ENCODE peak calls at places on chromosomes 7 and 10, in six cellular contexts. One of them, this sample, is unnamed.

GRCh38 chr10:8696746-8697145 is 642.3 kb downstream of the GATA3 start:
- ATAC-seq in HepG2: no peak
- ATAC-seq in Panc1: no peak
- ATAC-seq in upper lobe of left lung: no peak
- ATAC-seq in HCT116: no peak
- ATAC-seq in GM12878: no peak
- ATAC-seq in this sample: no peak

GRCh38 chr7:22561895-22562593 is 62.1 kb upstream of the STEAP1B start:
- ATAC-seq in HCT116: no peak
- ATAC-seq in Panc1: peak
- ATAC-seq in upper lobe of left lung: no peak
- ATAC-seq in HepG2: no peak
- ATAC-seq in GM12878: peak
- ATAC-seq in this sample: no peak

GRCh38 chr7:66069732-66070131 is 5.9 kb upstream of the ASL start:
- ATAC-seq in HepG2: no peak
- ATAC-seq in Panc1: no peak
- ATAC-seq in upper lobe of left lung: no peak
- ATAC-seq in GM12878: no peak
- ATAC-seq in HCT116: no peak
- ATAC-seq in this sample: no peak

GRCh38 chr10:114180937-114181336 is 1.8 kb downstream of the TDRD1 start:
- ATAC-seq in Panc1: no peak
- ATAC-seq in HepG2: no peak
- ATAC-seq in HCT116: no peak
- ATAC-seq in GM12878: peak
- ATAC-seq in upper lobe of left lung: no peak
- ATAC-seq in this sample: no peak

GRCh38 chr7:83466956-83467355 is 182.0 kb downstream of the SEMA3E start:
- ATAC-seq in upper lobe of left lung: no peak
- ATAC-seq in HepG2: no peak
- ATAC-seq in Panc1: no peak
- ATAC-seq in GM12878: no peak
- ATAC-seq in HCT116: no peak
- ATAC-seq in this sample: no peak

GRCh38 chr10:62501547-62501946 is 127.4 kb downstream of the ZNF365 start:
- ATAC-seq in HCT116: no peak
- ATAC-seq in upper lobe of left lung: no peak
- ATAC-seq in Panc1: no peak
- ATAC-seq in HepG2: no peak
- ATAC-seq in GM12878: no peak
- ATAC-seq in this sample: no peak

GRCh38 chr10:117804470-117805011 is 242.2 kb downstream of the RAB11FIP2 start:
- ATAC-seq in upper lobe of left lung: no peak
- ATAC-seq in GM12878: peak
- ATAC-seq in HepG2: peak
- ATAC-seq in HCT116: no peak
- ATAC-seq in Panc1: no peak
- ATAC-seq in this sample: no peak

GRCh38 chr7:74212661-74213060 is 2.9 kb downstream of the LAT2 start:
- ATAC-seq in HepG2: no peak
- ATAC-seq in GM12878: no peak
- ATAC-seq in Panc1: no peak
- ATAC-seq in upper lobe of left lung: no peak
- ATAC-seq in HCT116: no peak
- ATAC-seq in this sample: no peak

GRCh38 chr10:88065384-88066049 is 202.1 kb downstream of the PTEN start:
- ATAC-seq in HepG2: no peak
- ATAC-seq in GM12878: peak
- ATAC-seq in Panc1: no peak
- ATAC-seq in upper lobe of left lung: peak
- ATAC-seq in HCT116: no peak
- ATAC-seq in this sample: no peak

GRCh38 chr7:49776994-49777393 is 3.6 kb downstream of the VWC2 start:
- ATAC-seq in upper lobe of left lung: no peak
- ATAC-seq in Panc1: no peak
- ATAC-seq in HepG2: peak
- ATAC-seq in GM12878: no peak
- ATAC-seq in HCT116: no peak
- ATAC-seq in this sample: no peak

GRCh38 chr10:128926693-128927092 is 540.3 kb upstream of the MGMT start:
- ATAC-seq in Panc1: no peak
- ATAC-seq in upper lobe of left lung: peak
- ATAC-seq in HepG2: no peak
- ATAC-seq in HCT116: no peak
- ATAC-seq in GM12878: no peak
- ATAC-seq in this sample: no peak

GRCh38 chr7:4659551-4660286 is 22.4 kb upstream of the FOXK1 start:
- ATAC-seq in Panc1: no peak
- ATAC-seq in HCT116: peak
- ATAC-seq in upper lobe of left lung: no peak
- ATAC-seq in HepG2: no peak
- ATAC-seq in GM12878: no peak
- ATAC-seq in this sample: no peak

GRCh38 chr7:75847707-75848106 is 31.1 kb upstream of the RHBDD2 start:
- ATAC-seq in upper lobe of left lung: peak
- ATAC-seq in Panc1: no peak
- ATAC-seq in HepG2: no peak
- ATAC-seq in HCT116: no peak
- ATAC-seq in GM12878: peak
- ATAC-seq in this sample: peak

DNA sequence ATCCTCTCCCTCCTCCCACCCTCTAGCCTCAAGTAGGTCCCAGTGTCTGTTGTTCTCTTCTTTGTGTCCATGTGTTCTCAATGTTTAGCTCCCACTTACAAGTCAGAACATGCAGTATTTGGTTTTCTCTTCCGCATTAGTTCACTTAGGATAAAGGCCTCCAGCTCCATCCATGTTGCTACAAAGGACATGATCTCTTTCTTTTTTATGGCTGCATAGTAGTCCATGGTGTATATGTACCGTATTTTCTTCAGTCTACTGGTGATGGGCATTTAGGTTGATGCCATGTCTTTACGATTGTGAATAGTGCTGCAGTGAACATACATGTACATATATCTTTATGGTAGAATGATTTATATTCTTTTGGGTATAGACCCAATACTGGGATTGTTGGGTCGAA is 1.6 kb upstream of the GOT1 start:
- ATAC-seq in upper lobe of left lung: no peak
- ATAC-seq in HepG2: no peak
- ATAC-seq in Panc1: no peak
- ATAC-seq in GM12878: no peak
- ATAC-seq in HCT116: no peak
- ATAC-seq in this sample: no peak
- H3K27ac ChIP-seq in upper lobe of left lung: no peak
- H3K27ac ChIP-seq in HepG2: no peak
- H3K27ac ChIP-seq in Panc1: peak
- H3K27ac ChIP-seq in GM12878: no peak
- H3K27ac ChIP-seq in HCT116: peak
- H3K27ac ChIP-seq in this sample: peak

GRCh38 chr10:5668429-5668828 is 2.0 kb upstream of the ASB13 start:
- ATAC-seq in Panc1: no peak
- ATAC-seq in HepG2: no peak
- ATAC-seq in GM12878: no peak
- ATAC-seq in upper lobe of left lung: no peak
- ATAC-seq in HCT116: no peak
- ATAC-seq in this sample: no peak

GRCh38 chr10:5669609-5670008 is 3.2 kb upstream of the ASB13 start:
- ATAC-seq in Panc1: no peak
- ATAC-seq in HCT116: no peak
- ATAC-seq in HepG2: no peak
- ATAC-seq in upper lobe of left lung: no peak
- ATAC-seq in GM12878: no peak
- ATAC-seq in this sample: no peak

GRCh38 chr10:5663692-5664427 is 2.5 kb downstream of the ASB13 start:
- ATAC-seq in Panc1: no peak
- ATAC-seq in upper lobe of left lung: no peak
- ATAC-seq in GM12878: no peak
- ATAC-seq in HCT116: no peak
- ATAC-seq in HepG2: no peak
- ATAC-seq in this sample: no peak

GRCh38 chr10:5665380-5666323 is 743 bp downstream of the ASB13 start:
- ATAC-seq in HCT116: peak
- ATAC-seq in HepG2: peak
- ATAC-seq in GM12878: peak
- ATAC-seq in Panc1: peak
- ATAC-seq in upper lobe of left lung: peak
- ATAC-seq in this sample: peak

DNA sequence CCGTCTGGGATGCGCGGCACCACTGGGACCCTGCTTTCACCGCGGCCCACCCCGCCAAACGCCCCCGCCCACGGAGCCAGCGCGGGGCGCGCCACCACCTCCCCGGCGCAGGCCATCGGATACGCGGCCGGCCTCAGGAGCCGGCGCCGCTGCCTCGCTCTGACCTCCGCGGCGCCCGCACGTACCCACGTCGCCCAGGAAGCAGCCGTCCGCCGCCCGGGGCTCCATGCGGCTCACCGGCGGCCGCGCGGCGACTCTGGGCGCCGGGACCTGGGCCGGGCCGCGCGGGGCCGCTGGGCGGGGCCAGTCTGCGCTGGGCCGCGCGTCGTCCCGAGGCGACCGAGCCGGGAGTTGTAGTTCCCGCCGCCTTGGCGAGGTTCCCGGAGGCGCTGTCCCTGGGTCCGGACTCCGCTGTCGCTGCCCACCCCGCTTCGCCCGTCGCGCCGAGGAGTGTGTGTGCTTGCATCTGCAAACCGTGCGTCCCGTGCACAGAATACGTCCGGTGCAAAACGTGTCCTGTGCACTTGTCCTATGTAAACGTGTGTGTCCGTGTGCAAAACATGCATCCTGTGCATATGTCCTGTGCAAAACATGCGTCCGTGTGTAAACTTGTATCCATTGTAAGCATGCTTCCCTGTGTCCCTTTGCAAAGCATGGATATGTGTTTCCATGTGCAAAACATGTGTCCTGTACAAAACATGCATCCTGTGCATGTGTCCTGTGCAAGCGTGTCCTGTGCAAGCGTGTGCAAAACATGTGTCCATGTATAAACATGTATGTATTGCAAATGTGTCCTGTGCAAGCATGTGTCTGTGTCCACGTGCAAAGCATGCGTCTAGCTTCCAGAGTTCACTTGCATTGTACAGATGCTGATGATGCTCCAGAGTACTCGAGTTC is at the start of gene ASB13:
- ATAC-seq in GM12878: peak
- ATAC-seq in HCT116: peak
- ATAC-seq in Panc1: peak
- ATAC-seq in upper lobe of left lung: peak
- ATAC-seq in HepG2: peak
- ATAC-seq in this sample: peak
- TF ChIP-seq POLR2AphosphoS5 in GM12878: no peak
- TF ChIP-seq POLR2AphosphoS5 in HCT116: peak
- TF ChIP-seq POLR2AphosphoS5 in Panc1: no peak
- TF ChIP-seq POLR2AphosphoS5 in upper lobe of left lung: no peak
- TF ChIP-seq POLR2AphosphoS5 in HepG2: no peak
- TF ChIP-seq POLR2AphosphoS5 in this sample: no peak

DNA sequence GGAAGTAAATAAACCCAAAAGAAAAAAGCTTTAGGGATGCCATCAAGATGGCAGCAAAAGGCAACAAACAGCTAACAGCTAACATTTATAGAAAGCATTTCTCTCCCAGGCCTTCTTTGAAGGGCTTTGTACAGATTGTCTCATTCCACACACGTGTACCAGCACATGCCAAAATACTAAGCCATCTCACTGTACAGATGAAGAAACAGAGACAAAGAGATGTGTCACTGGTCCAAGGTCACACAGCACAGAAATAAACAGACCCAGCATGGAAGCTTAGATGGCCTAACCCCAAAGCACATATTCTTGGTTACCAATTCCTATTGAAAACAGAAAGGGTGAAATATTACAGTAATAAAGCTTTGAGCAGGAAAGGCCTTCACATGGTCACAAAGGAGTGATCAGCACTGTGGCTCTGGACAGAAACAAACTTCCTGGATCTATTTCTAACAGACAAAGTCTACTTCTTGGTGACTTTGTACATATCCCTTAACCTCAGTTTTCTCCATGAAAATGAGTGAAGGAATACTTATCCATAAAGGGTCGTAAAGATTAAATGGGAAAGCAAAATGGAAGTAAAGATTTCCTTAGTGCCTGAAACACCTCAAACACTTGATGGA is 346.0 kb downstream of the ELMO1 start:
- ATAC-seq in upper lobe of left lung: no peak
- ATAC-seq in GM12878: no peak
- ATAC-seq in HepG2: no peak
- ATAC-seq in Panc1: no peak
- ATAC-seq in HCT116: no peak
- ATAC-seq in this sample: no peak
- H3K27ac ChIP-seq in upper lobe of left lung: no peak
- H3K27ac ChIP-seq in GM12878: no peak
- H3K27ac ChIP-seq in HepG2: no peak
- H3K27ac ChIP-seq in Panc1: no peak
- H3K27ac ChIP-seq in HCT116: no peak
- H3K27ac ChIP-seq in this sample: no peak

GRCh38 chr10:50417486-50417905 is 166.2 kb upstream of the ASAH2 start:
- ATAC-seq in HCT116: peak
- ATAC-seq in GM12878: peak
- ATAC-seq in Panc1: no peak
- ATAC-seq in upper lobe of left lung: peak
- ATAC-seq in HepG2: peak
- ATAC-seq in this sample: peak
- TF ChIP-seq POLR2AphosphoS5 in HCT116: no peak
- TF ChIP-seq POLR2AphosphoS5 in GM12878: no peak
- TF ChIP-seq POLR2AphosphoS5 in Panc1: no peak
- TF ChIP-seq POLR2AphosphoS5 in upper lobe of left lung: no peak
- TF ChIP-seq POLR2AphosphoS5 in HepG2: no peak
- TF ChIP-seq POLR2AphosphoS5 in this sample: no peak

GRCh38 chr10:86671985-86672710 is 3.8 kb downstream of the LDB3 start:
- ATAC-seq in upper lobe of left lung: no peak
- ATAC-seq in GM12878: peak
- ATAC-seq in HepG2: peak
- ATAC-seq in HCT116: no peak
- ATAC-seq in Panc1: peak
- ATAC-seq in this sample: peak

GRCh38 chr10:86673216-86673826 is 5.0 kb downstream of the LDB3 start:
- ATAC-seq in GM12878: no peak
- ATAC-seq in HCT116: no peak
- ATAC-seq in HepG2: no peak
- ATAC-seq in upper lobe of left lung: no peak
- ATAC-seq in Panc1: no peak
- ATAC-seq in this sample: no peak

GRCh38 chr10:86674912-86675311 is 6.6 kb downstream of the LDB3 start:
- ATAC-seq in HCT116: no peak
- ATAC-seq in GM12878: no peak
- ATAC-seq in Panc1: no peak
- ATAC-seq in upper lobe of left lung: no peak
- ATAC-seq in HepG2: no peak
- ATAC-seq in this sample: no peak

GRCh38 chr10:86671419-86671818 is 3.1 kb downstream of the LDB3 start:
- ATAC-seq in HepG2: no peak
- ATAC-seq in GM12878: no peak
- ATAC-seq in Panc1: no peak
- ATAC-seq in HCT116: no peak
- ATAC-seq in upper lobe of left lung: no peak
- ATAC-seq in this sample: no peak

GRCh38 chr10:86673827-86674581 is 5.7 kb downstream of the LDB3 start:
- ATAC-seq in Panc1: no peak
- ATAC-seq in HepG2: no peak
- ATAC-seq in HCT116: no peak
- ATAC-seq in GM12878: no peak
- ATAC-seq in upper lobe of left lung: no peak
- ATAC-seq in this sample: no peak
- H3K27ac ChIP-seq in Panc1: no peak
- H3K27ac ChIP-seq in HepG2: no peak
- H3K27ac ChIP-seq in HCT116: no peak
- H3K27ac ChIP-seq in GM12878: no peak
- H3K27ac ChIP-seq in upper lobe of left lung: no peak
- H3K27ac ChIP-seq in this sample: peak

This sample was measured in gastroesophageal sphincter.